ENCODE peak calls at places on chromosomes 11 and 22, in nine cellular contexts. Y is heart left ventricle, C is heart right ventricle, V is B cell, L is psoas muscle, A is A549, D is astrocyte, T is GM23338, F is spleen. H is an unnamed sample.

GRCh38 chr11:67542169-67542568 is 18.9 kb upstream of the CABP2 start:
- DNase-seq in V (no peak), C (no peak), A (no peak), D (no peak), Y (no peak), F (no peak), T (no peak), L (no peak), H (no peak)

GRCh38 chr22:41217553-41218157 is 12.5 kb downstream of the L3MBTL2 start:
- DNase-seq in C (peak; percentile 83), A (no peak), V (peak; percentile 50), F (no peak), T (peak; percentile 59), Y (peak; percentile 81), D (peak; percentile 57), L (peak; percentile 66), H (peak; percentile 34)

GRCh38 chr22:40030757-40031092 is 36.0 kb downstream of the FAM83F start:
- DNase-seq in V (no peak), A (no peak), D (no peak), T (peak; percentile 52), L (no peak), Y (no peak), C (no peak), F (peak; percentile 20), H (no peak)

GRCh38 chr22:19761500-19762314 is 1.1 kb downstream of the TBX1 start:
- DNase-seq in Y (no peak), C (no peak), D (no peak), V (no peak), A (no peak), L (no peak), T (peak; percentile 53), F (no peak), H (no peak)

GRCh38 chr11:82858133-82858532 is 42.1 kb downstream of the PRCP start:
- DNase-seq in D (no peak), F (no peak), V (no peak), L (no peak), A (peak; percentile 5), C (no peak), T (no peak), Y (no peak), H (no peak)

GRCh38 chr11:75326439-75326810 is 25.0 kb downstream of the ARRB1 start:
- DNase-seq in A (peak; percentile 65), V (no peak), D (no peak), Y (no peak), L (no peak), T (no peak), F (no peak), C (no peak), H (no peak)

GRCh38 chr22:27348634-27349033 is 452.9 kb downstream of the MN1 start:
- DNase-seq in Y (no peak), D (peak; percentile 38), C (no peak), T (no peak), L (no peak), F (no peak), A (no peak), V (no peak), H (peak; percentile 26)

GRCh38 chr22:42905217-42905616 is 48.1 kb upstream of the ARFGAP3 start:
- DNase-seq in A (no peak), V (no peak), Y (no peak), F (no peak), D (no peak), L (no peak), C (no peak), T (no peak), H (no peak)

GRCh38 chr11:133841279-133842043 is 3.9 kb downstream of the SPATA19 start:
- DNase-seq in C (no peak), A (no peak), T (no peak), D (no peak), Y (no peak), F (no peak), L (no peak), V (no peak), H (no peak)

GRCh38 chr11:76672431-76673163 is 2.0 kb upstream of the LRRC32 start:
- DNase-seq in V (peak; percentile 95), F (peak; percentile 94), Y (no peak), D (no peak), C (no peak), L (no peak), A (no peak), T (no peak), H (no peak)

GRCh38 chr11:128630367-128631230 is 43.2 kb upstream of the ETS1 start:
- DNase-seq in T (peak; percentile 85), Y (peak; percentile 88), C (peak; percentile 91), D (peak; percentile 49), V (peak; percentile 96), F (peak; percentile 96), A (peak; percentile 70), L (peak; percentile 89), H (peak; percentile 64)

GRCh38 chr11:40924915-40925314 is 534.5 kb downstream of the LRRC4C start:
- DNase-seq in F (no peak), C (no peak), D (no peak), Y (no peak), L (no peak), T (peak; percentile 12), V (no peak), A (no peak), H (no peak)

GRCh38 chr22:39185601-39186012 is 33.1 kb upstream of the CBX7 start:
- DNase-seq in C (peak; percentile 76), D (no peak), A (no peak), V (no peak), L (peak; percentile 71), T (no peak), Y (peak; percentile 71), F (peak; percentile 70), H (no peak)

GRCh38 chr11:130625907-130626306 is 177.5 kb downstream of the ADAMTS15 start:
- DNase-seq in T (no peak), C (no peak), V (no peak), Y (no peak), D (no peak), F (no peak), L (no peak), A (no peak), H (no peak)

GRCh38 chr22:28938286-28938833 is 55.0 kb downstream of the ZNRF3 start:
- DNase-seq in F (no peak), A (no peak), V (no peak), Y (no peak), C (no peak), T (no peak), D (no peak), L (no peak), H (no peak)

GRCh38 chr22:50688448-50688847 is 15.8 kb downstream of the SHANK3 start:
- DNase-seq in C (no peak), V (no peak), F (peak; percentile 52), T (no peak), D (no peak), A (no peak), Y (no peak), L (no peak), H (no peak)

GRCh38 chr22:29912605-29913398 is 29.8 kb downstream of the MTMR3 start:
- DNase-seq in Y (peak; percentile 19), A (peak; percentile 24), F (no peak), T (no peak), D (peak; percentile 97), L (no peak), V (no peak), C (peak; percentile 22), H (peak; percentile 72)

GRCh38 chr11:102254047-102254446 is 63.2 kb upstream of the BIRC3 start:
- DNase-seq in F (no peak), D (no peak), T (peak; percentile 87), L (no peak), Y (no peak), V (no peak), A (peak; percentile 36), C (no peak), H (no peak)

GRCh38 chr11:16191212-16191851 is 165.0 kb downstream of the SOX6 start:
- DNase-seq in T (no peak), V (no peak), C (no peak), L (no peak), F (no peak), D (no peak), A (peak; percentile 22), Y (no peak), H (no peak)

GRCh38 chr22:47012589-47013365 is 250.3 kb downstream of the TBC1D22A start:
- DNase-seq in C (no peak), A (no peak), D (peak; percentile 63), F (no peak), L (no peak), V (no peak), Y (no peak), T (peak; percentile 50), H (no peak)
- TF ChIP-seq CTCF in C (no peak), A (no peak), D (peak; percentile 21), F (no peak), L (no peak), V (no peak), Y (no peak), T (peak; percentile 36), H (peak; percentile 53)

DNA sequence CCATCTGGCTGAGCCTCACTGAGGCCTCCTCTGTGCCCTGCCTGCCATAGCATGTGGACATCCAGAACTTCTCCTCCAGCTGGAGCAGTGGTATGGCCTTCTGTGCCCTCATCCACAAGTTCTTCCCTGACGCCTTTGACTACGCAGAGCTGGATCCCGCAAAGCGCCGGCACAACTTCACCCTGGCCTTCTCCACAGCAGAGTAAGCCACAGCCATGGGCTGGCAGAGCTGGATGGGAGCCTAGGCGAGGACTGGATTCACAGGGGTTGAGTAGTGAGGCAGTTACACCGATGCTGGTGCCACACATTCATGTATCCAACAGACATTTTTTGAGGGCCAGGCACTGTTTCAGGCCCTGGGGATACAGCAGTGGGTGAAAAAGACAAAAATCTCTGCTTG is 9.1 kb downstream of the SMTNL1 start:
- DNase-seq in T (no peak), L (no peak), D (no peak), V (no peak), C (no peak), Y (no peak), A (no peak), F (no peak), H (no peak)
- TF ChIP-seq CTCF in T (no peak), L (no peak), D (no peak), V (no peak), C (no peak), Y (no peak), A (no peak), F (no peak), H (no peak)

DNA sequence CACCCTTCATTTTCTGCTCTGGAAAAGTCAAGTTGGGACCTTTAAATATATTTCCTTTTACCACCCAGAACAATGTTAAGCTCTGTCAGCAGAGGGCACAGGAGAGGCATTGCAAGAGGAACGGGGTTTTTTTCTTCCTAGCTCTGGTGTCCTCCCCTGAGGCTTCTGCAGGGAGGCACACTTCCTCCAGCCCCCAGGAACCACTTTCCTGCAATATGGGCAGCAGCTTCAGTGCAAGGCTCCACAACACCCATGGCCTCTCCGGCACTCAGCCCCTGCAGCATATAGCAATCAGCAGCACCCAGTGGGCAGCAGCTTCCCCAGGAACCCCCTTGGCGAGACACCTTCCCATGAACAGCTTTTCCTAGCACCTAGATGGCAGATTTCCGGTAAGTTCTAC is 101.4 kb downstream of the SYT9 start:
- DNase-seq in L (no peak), D (no peak), C (peak; percentile 7), V (peak; percentile 43), F (no peak), A (peak; percentile 43), Y (no peak), T (peak; percentile 87), H (peak; percentile 16)
- TF ChIP-seq CTCF in L (peak; percentile 19), D (no peak), C (no peak), V (peak; percentile 63), F (peak; percentile 22), A (peak; percentile 53), Y (peak; percentile 43), T (peak; percentile 80), H (peak; percentile 71)

DNA sequence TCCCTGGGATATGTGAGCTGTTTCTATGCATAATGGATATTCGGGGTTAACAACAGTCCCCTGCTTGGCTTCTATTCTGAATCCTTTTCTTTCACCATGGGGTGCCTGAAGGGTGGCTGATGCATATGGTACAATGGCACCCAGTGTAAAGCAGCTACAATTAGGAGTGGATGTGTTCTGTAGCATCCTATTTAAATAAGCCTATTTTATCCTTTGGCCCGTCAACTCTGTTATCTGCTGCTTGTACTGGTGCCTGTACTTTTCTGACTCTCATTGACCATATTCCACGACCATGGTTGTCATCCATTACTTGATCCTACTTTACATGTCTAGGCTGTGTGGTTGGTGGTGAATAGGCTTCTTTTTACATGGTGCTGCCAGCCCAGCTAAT is 1.3 kb downstream of the TUG1 start:
- DNase-seq in L (no peak), T (peak; percentile 15), D (no peak), A (no peak), F (no peak), C (no peak), Y (no peak), V (no peak), H (no peak)
- TF ChIP-seq CTCF in L (no peak), T (no peak), D (no peak), A (no peak), F (no peak), C (no peak), Y (no peak), V (no peak), H (no peak)

H was measured in HFFc6.